ENCODE peak calls at places on chromosomes 7 and 10, in seven cellular contexts. L is Peyer's patch; U is adrenal gland; F is CD8-positive, alpha-beta memory T cell; V is GM23338; R is CD8-positive, alpha-beta T cell; N is aorta. Z is an unnamed sample. For H3K36me3, the result is how much of the 10 kb centered on the place peaks cover.

GRCh38 chr7:133331861-133332260 is 79.0 kb downstream of the EXOC4 start:
- DNase-seq in R (no peak), F (no peak), V (no peak), L (no peak), N (no peak), U (no peak), Z (no peak)

GRCh38 chr7:151676759-151677158 is 157.1 kb upstream of the RHEB start:
- DNase-seq in V (no peak), R (no peak), F (no peak), L (no peak), N (no peak), U (no peak), Z (no peak)

GRCh38 chr10:50991496-50992355 is 82.6 kb upstream of the PRKG1 start:
- DNase-seq in U (peak), N (peak), V (peak), L (no peak), F (no peak), R (no peak), Z (peak)

GRCh38 chr7:114939484-114940097 is 17.7 kb downstream of the MDFIC start:
- DNase-seq in N (no peak), U (no peak), F (peak), L (no peak), R (no peak), V (peak), Z (no peak)

GRCh38 chr10:99292159-99292558 is 37.0 kb upstream of the CNNM1 start:
- DNase-seq in V (no peak), F (no peak), L (no peak), N (no peak), U (no peak), R (no peak), Z (no peak)

GRCh38 chr10:130844264-130844761 is 467.2 kb downstream of the TCERG1L start:
- DNase-seq in L (no peak), F (no peak), R (no peak), V (no peak), N (no peak), U (no peak), Z (no peak)

GRCh38 chr7:5005066-5005465 is 40.6 kb upstream of the RBAK start:
- DNase-seq in V (no peak), U (no peak), L (no peak), R (no peak), N (no peak), F (no peak), Z (no peak)

GRCh38 chr7:907158-907980 is 31.0 kb downstream of the GET4 start:
- DNase-seq in U (no peak), L (no peak), N (no peak), F (no peak), V (no peak), R (no peak), Z (no peak)

GRCh38 chr7:33807158-33807530 is 98.2 kb upstream of the BMPER start:
- DNase-seq in L (no peak), R (no peak), F (no peak), V (no peak), N (no peak), U (no peak), Z (no peak)

GRCh38 chr10:75263806-75264205 is 28.0 kb upstream of the COMTD1 start:
- DNase-seq in U (no peak), N (no peak), V (no peak), F (no peak), R (no peak), L (no peak), Z (no peak)

GRCh38 chr7:49486974-49487919 is 286.2 kb upstream of the VWC2 start:
- DNase-seq in L (no peak), V (peak), F (no peak), U (no peak), R (no peak), N (no peak), Z (no peak)

GRCh38 chr7:147265528-147265927 is 1148.9 kb downstream of the CNTNAP2 start:
- DNase-seq in L (no peak), U (no peak), F (no peak), V (no peak), R (no peak), N (no peak), Z (no peak)

GRCh38 chr10:106716375-106716774 is 448.1 kb downstream of the SORCS1 start:
- DNase-seq in U (no peak), L (no peak), N (no peak), F (no peak), V (no peak), R (no peak), Z (no peak)

GRCh38 chr7:132239422-132239994 is 336.8 kb downstream of the PLXNA4 start:
- DNase-seq in R (no peak), F (no peak), V (no peak), L (no peak), U (no peak), N (no peak), Z (no peak)

GRCh38 chr10:112295853-112296830 is 12.9 kb downstream of the TECTB start:
- DNase-seq in U (no peak), L (no peak), F (no peak), N (no peak), R (no peak), V (no peak), Z (no peak)

GRCh38 chr10:44864637-44865288 is 46.4 kb upstream of the TMEM72 start:
- DNase-seq in R (peak), F (peak), V (peak), L (peak), N (peak), U (peak), Z (peak)

GRCh38 chr10:60975716-60976115 is 31.7 kb upstream of the RHOBTB1 start:
- DNase-seq in V (no peak), N (no peak), F (no peak), L (no peak), R (no peak), U (no peak), Z (no peak)

GRCh38 chr10:61973169-61973568 is 71.7 kb downstream of the ARID5B start:
- DNase-seq in N (no peak), L (no peak), U (no peak), V (no peak), F (no peak), R (no peak), Z (no peak)

DNA sequence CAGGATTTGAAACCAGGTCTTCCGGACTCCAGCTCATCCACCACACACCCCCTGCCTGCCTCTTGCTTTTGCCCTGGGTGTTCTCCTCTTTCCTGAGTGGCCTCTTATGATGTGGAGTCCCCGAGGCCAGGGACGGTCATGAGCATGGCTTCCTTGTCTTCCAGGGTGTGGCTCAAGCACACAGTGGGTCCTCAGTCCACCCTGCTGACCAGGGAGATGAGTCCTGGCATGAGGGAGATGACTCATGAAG is 32.8 kb downstream of the DNAJB12 start:
- DNase-seq in L (no peak), F (no peak), U (no peak), N (no peak), V (no peak), R (no peak), Z (no peak)
- H3K4me3 ChIP-seq in L (no peak), F (no peak), U (no peak), N (no peak), V (no peak), R (no peak), Z (no peak)

GRCh38 chr7:24608504-24608903 is 35.3 kb downstream of the PALS2 start:
- DNase-seq in U (peak), V (no peak), R (no peak), N (no peak), L (no peak), F (no peak), Z (no peak)
- H3K27ac ChIP-seq in U (no peak), V (peak), R (no peak), N (no peak), L (no peak), F (no peak), Z (no peak)

DNA sequence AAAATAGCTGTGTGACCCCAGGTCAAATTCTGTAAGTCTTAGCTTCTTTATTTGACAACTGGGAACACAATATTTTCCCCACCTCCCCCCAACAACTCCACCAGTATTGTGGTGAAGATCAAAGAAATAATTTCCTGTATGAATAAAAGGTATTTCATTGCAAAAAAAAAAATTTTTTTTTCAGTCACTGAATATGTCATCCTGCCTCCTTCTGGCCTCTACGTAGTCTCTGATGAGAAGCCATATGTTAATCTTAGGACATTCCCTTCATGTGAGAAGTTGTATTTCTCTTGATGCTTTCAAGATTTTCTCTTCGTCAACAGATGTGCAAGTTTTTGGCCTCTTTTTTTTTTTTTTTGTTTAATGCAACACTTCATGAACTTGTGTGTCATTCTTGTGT is 33.0 kb downstream of the ZNF33A start:
- DNase-seq in U (no peak), R (no peak), L (no peak), N (no peak), V (no peak), F (no peak), Z (no peak)
- H3K36me3 ChIP-seq in U (under half), R (under half), L (under half), N (under half), V (under half), F (under half), Z (under half)

GRCh38 chr10:49610735-49611165 is 640 bp downstream of the SLC18A3 start:
- DNase-seq in U (no peak), L (no peak), N (peak), R (no peak), F (no peak), V (no peak), Z (no peak)
- H3K4me3 ChIP-seq in U (no peak), L (no peak), N (no peak), R (no peak), F (no peak), V (peak), Z (no peak)

DNA sequence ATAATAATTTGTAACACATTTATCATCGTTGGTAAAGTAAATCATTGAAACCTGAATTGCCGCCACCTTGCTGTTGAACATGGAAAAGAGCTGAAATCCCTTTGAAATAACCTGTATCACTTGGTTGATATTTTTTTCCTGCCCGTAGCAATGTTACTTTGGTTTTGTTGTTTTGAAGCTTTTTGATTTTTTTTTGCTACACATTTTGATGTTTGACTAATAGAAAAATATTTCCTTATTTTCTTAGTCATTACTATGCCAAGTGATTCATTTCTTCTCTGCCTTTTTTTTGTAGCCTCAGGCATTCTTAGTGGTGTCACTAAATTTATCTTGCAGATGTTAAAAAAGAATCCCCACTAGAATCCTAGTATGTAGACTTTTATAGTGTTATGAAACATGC is 235.1 kb upstream of the MEOX2 start:
- DNase-seq in F (no peak), L (no peak), R (no peak), U (no peak), N (no peak), V (no peak), Z (no peak)
- H3K27ac ChIP-seq in F (no peak), L (no peak), R (no peak), U (no peak), N (no peak), V (no peak), Z (no peak)

GRCh38 chr10:97378933-97379921 is 21.9 kb downstream of the RRP12 start:
- DNase-seq in F (no peak), N (no peak), U (no peak), L (no peak), V (no peak), R (no peak), Z (no peak)
- H3K36me3 ChIP-seq in F (under half), N (under half), U (under half), L (under half), V (under half), R (under half), Z (under half)

GRCh38 chr7:27176343-27176731 is 2.2 kb upstream of the HOXA10 start:
- DNase-seq in U (no peak), R (no peak), V (peak), L (no peak), N (no peak), F (no peak), Z (peak)

GRCh38 chr7:27176962-27177794 is 3.1 kb upstream of the HOXA10 start:
- DNase-seq in F (no peak), V (no peak), L (no peak), N (no peak), U (no peak), R (no peak), Z (peak)

GRCh38 chr7:27179030-27179429 is 4.9 kb upstream of the HOXA10 start:
- DNase-seq in F (no peak), U (no peak), V (no peak), L (no peak), R (no peak), N (peak), Z (peak)

GRCh38 chr7:27178366-27178765 is 4.2 kb upstream of the HOXA10 start:
- DNase-seq in R (no peak), F (no peak), U (no peak), L (no peak), V (no peak), N (no peak), Z (peak)

GRCh38 chr7:27177795-27178320 is 3.7 kb upstream of the HOXA10 start:
- DNase-seq in R (no peak), U (no peak), N (no peak), F (no peak), V (no peak), L (no peak), Z (peak)
- H3K4me3 ChIP-seq in R (no peak), U (no peak), N (no peak), F (no peak), V (no peak), L (peak), Z (peak)